ENCODE peak calls at places on chromosomes 11 and 22, in seven cellular contexts. One of them, this sample, is unnamed.

GRCh38 chr11:97722721-97723120 is 1298.0 kb upstream of the CNTN5 start:
- DNase-seq in A549: no peak
- DNase-seq in right lobe of liver: no peak
- DNase-seq in uterus: no peak
- DNase-seq in Caco-2: no peak
- DNase-seq in psoas muscle: no peak
- DNase-seq in heart left ventricle: no peak
- DNase-seq in this sample: no peak

GRCh38 chr11:86447763-86448480 is 73.2 kb downstream of the CCDC81 start:
- DNase-seq in uterus: no peak
- DNase-seq in A549: no peak
- DNase-seq in heart left ventricle: no peak
- DNase-seq in psoas muscle: no peak
- DNase-seq in Caco-2: no peak
- DNase-seq in right lobe of liver: no peak
- DNase-seq in this sample: peak

GRCh38 chr11:120064341-120064740 is 73.6 kb downstream of the TRIM29 start:
- DNase-seq in psoas muscle: no peak
- DNase-seq in uterus: no peak
- DNase-seq in Caco-2: no peak
- DNase-seq in right lobe of liver: no peak
- DNase-seq in heart left ventricle: no peak
- DNase-seq in A549: no peak
- DNase-seq in this sample: no peak

GRCh38 chr11:134561348-134561720 is 149.3 kb upstream of the B3GAT1 start:
- DNase-seq in psoas muscle: no peak
- DNase-seq in uterus: no peak
- DNase-seq in right lobe of liver: peak
- DNase-seq in A549: no peak
- DNase-seq in heart left ventricle: no peak
- DNase-seq in Caco-2: peak
- DNase-seq in this sample: no peak

GRCh38 chr22:30245985-30246901 is at the start of gene LIF:
- DNase-seq in heart left ventricle: no peak
- DNase-seq in right lobe of liver: no peak
- DNase-seq in A549: no peak
- DNase-seq in psoas muscle: no peak
- DNase-seq in uterus: no peak
- DNase-seq in Caco-2: no peak
- DNase-seq in this sample: peak

GRCh38 chr11:112831969-112832368 is 129.3 kb upstream of the NCAM1 start:
- DNase-seq in uterus: no peak
- DNase-seq in Caco-2: no peak
- DNase-seq in psoas muscle: no peak
- DNase-seq in A549: no peak
- DNase-seq in right lobe of liver: no peak
- DNase-seq in heart left ventricle: no peak
- DNase-seq in this sample: no peak

GRCh38 chr11:115325523-115325922 is 178.7 kb downstream of the CADM1 start:
- DNase-seq in psoas muscle: no peak
- DNase-seq in uterus: no peak
- DNase-seq in heart left ventricle: no peak
- DNase-seq in Caco-2: no peak
- DNase-seq in A549: no peak
- DNase-seq in right lobe of liver: no peak
- DNase-seq in this sample: no peak

GRCh38 chr11:107042748-107043147 is 24.5 kb upstream of the GUCY1A2 start:
- DNase-seq in Caco-2: no peak
- DNase-seq in A549: no peak
- DNase-seq in right lobe of liver: no peak
- DNase-seq in uterus: no peak
- DNase-seq in heart left ventricle: no peak
- DNase-seq in psoas muscle: no peak
- DNase-seq in this sample: no peak

GRCh38 chr11:134819026-134819425 is 407.0 kb upstream of the B3GAT1 start:
- DNase-seq in uterus: no peak
- DNase-seq in heart left ventricle: no peak
- DNase-seq in psoas muscle: no peak
- DNase-seq in right lobe of liver: no peak
- DNase-seq in A549: no peak
- DNase-seq in Caco-2: peak
- DNase-seq in this sample: no peak

GRCh38 chr22:50705219-50705691 is 32.6 kb downstream of the SHANK3 start:
- DNase-seq in A549: no peak
- DNase-seq in uterus: peak
- DNase-seq in Caco-2: no peak
- DNase-seq in heart left ventricle: peak
- DNase-seq in right lobe of liver: peak
- DNase-seq in psoas muscle: peak
- DNase-seq in this sample: no peak

DNA sequence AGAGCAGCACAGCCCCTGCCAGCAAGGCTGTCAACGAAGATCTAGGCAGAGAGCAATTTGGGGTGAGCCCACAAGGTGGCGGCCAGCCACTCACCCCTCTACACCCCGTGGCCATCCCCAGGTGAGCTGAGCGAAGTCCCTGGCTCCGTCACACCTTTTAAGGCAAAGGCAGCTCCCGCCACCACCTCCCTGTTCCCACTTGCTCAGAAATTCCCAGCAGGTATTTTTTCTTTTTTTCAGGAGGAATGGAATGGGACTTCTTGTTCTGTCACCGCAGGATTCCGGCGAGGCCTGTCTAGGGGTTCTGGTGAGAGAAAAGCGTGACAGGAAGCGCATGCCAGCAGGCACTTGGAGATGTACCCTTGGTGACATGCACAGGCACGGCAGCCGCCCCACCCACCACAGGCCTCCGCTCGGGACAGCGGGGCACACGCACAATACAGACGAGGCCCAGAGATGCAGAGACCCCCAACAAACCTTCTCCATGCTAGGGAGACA is 10.0 kb downstream of the RPL3 start:
- DNase-seq in psoas muscle: no peak
- DNase-seq in Caco-2: no peak
- DNase-seq in uterus: no peak
- DNase-seq in right lobe of liver: no peak
- DNase-seq in heart left ventricle: no peak
- DNase-seq in A549: no peak
- DNase-seq in this sample: no peak
- TF ChIP-seq CTCF in psoas muscle: no peak
- TF ChIP-seq CTCF in Caco-2: peak
- TF ChIP-seq CTCF in uterus: no peak
- TF ChIP-seq CTCF in right lobe of liver: no peak
- TF ChIP-seq CTCF in heart left ventricle: no peak
- TF ChIP-seq CTCF in A549: no peak
- TF ChIP-seq CTCF in this sample: peak

GRCh38 chr11:414333-414857 is 404 bp downstream of the SIGIRR start:
- DNase-seq in right lobe of liver: no peak
- DNase-seq in psoas muscle: peak
- DNase-seq in Caco-2: no peak
- DNase-seq in A549: no peak
- DNase-seq in uterus: no peak
- DNase-seq in heart left ventricle: peak
- DNase-seq in this sample: no peak

GRCh38 chr11:416051-416756 is 1.4 kb upstream of the SIGIRR start:
- DNase-seq in right lobe of liver: no peak
- DNase-seq in psoas muscle: no peak
- DNase-seq in heart left ventricle: peak
- DNase-seq in uterus: no peak
- DNase-seq in A549: no peak
- DNase-seq in Caco-2: no peak
- DNase-seq in this sample: no peak

GRCh38 chr11:417652-418342 is 3.0 kb upstream of the SIGIRR start:
- DNase-seq in heart left ventricle: peak
- DNase-seq in right lobe of liver: no peak
- DNase-seq in Caco-2: no peak
- DNase-seq in psoas muscle: no peak
- DNase-seq in uterus: no peak
- DNase-seq in A549: no peak
- DNase-seq in this sample: no peak

GRCh38 chr11:416757-417621 is 2.2 kb upstream of the SIGIRR start:
- DNase-seq in Caco-2: peak
- DNase-seq in right lobe of liver: no peak
- DNase-seq in heart left ventricle: peak
- DNase-seq in uterus: no peak
- DNase-seq in A549: no peak
- DNase-seq in psoas muscle: peak
- DNase-seq in this sample: peak

GRCh38 chr11:415640-416041 is 842 bp upstream of the SIGIRR start:
- DNase-seq in A549: no peak
- DNase-seq in uterus: no peak
- DNase-seq in right lobe of liver: no peak
- DNase-seq in heart left ventricle: peak
- DNase-seq in psoas muscle: no peak
- DNase-seq in Caco-2: no peak
- DNase-seq in this sample: no peak
- H3K4me3 ChIP-seq in A549: no peak
- H3K4me3 ChIP-seq in uterus: no peak
- H3K4me3 ChIP-seq in right lobe of liver: no peak
- H3K4me3 ChIP-seq in heart left ventricle: peak
- H3K4me3 ChIP-seq in psoas muscle: peak
- H3K4me3 ChIP-seq in Caco-2: peak
- H3K4me3 ChIP-seq in this sample: no peak

DNA sequence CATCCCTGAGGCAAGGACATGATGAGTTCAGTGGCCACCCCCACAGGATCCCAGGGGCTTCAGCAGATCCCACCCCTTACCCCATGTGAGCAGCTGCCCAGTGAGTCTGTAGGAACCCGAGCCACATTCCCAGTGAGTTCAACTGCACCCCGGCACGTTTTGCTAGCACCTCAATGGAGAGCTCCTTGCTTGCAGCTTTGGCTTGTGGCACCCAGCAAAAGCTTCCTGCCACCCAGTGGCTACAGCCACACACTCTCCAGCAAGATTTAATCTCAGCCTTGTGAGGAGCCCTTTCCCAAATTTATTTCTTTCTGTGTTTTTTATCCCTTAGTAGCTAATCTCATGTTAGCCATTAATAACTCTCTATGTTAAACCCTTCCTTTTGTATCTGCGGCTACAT is 4.0 kb downstream of the SAA1 start:
- DNase-seq in uterus: no peak
- DNase-seq in psoas muscle: no peak
- DNase-seq in right lobe of liver: no peak
- DNase-seq in A549: no peak
- DNase-seq in heart left ventricle: no peak
- DNase-seq in Caco-2: no peak
- DNase-seq in this sample: no peak
- TF ChIP-seq CTCF in uterus: no peak
- TF ChIP-seq CTCF in psoas muscle: no peak
- TF ChIP-seq CTCF in right lobe of liver: peak
- TF ChIP-seq CTCF in A549: no peak
- TF ChIP-seq CTCF in heart left ventricle: no peak
- TF ChIP-seq CTCF in Caco-2: no peak
- TF ChIP-seq CTCF in this sample: peak

DNA sequence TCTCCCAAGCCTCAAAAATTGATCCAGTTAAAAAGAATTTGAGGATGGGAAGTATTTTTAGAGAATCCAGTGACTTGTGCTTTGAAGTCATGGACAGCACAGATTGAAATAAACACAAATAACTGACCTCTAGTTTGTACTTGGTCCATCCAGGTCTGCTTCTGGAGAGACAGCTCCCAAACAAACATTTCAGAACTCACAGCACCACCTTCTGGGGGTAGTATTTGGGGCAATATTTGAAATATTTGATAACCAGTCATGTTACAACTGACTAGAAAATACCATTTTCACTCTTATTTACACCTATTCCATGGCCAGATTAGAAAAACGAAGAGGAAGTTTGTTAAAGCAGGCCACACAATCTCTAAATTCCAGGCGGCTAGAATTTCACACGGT is 56.2 kb downstream of the CTSC start:
- DNase-seq in A549: no peak
- DNase-seq in right lobe of liver: no peak
- DNase-seq in heart left ventricle: no peak
- DNase-seq in psoas muscle: no peak
- DNase-seq in Caco-2: no peak
- DNase-seq in uterus: no peak
- DNase-seq in this sample: no peak
- H3K4me3 ChIP-seq in A549: no peak
- H3K4me3 ChIP-seq in right lobe of liver: no peak
- H3K4me3 ChIP-seq in heart left ventricle: no peak
- H3K4me3 ChIP-seq in psoas muscle: no peak
- H3K4me3 ChIP-seq in Caco-2: no peak
- H3K4me3 ChIP-seq in uterus: no peak
- H3K4me3 ChIP-seq in this sample: no peak

GRCh38 chr11:124071622-124071948 is 30.5 kb upstream of the OR10G7 start:
- DNase-seq in heart left ventricle: no peak
- DNase-seq in right lobe of liver: no peak
- DNase-seq in uterus: no peak
- DNase-seq in psoas muscle: no peak
- DNase-seq in Caco-2: no peak
- DNase-seq in A549: no peak
- DNase-seq in this sample: no peak
- TF ChIP-seq CTCF in heart left ventricle: no peak
- TF ChIP-seq CTCF in right lobe of liver: no peak
- TF ChIP-seq CTCF in uterus: no peak
- TF ChIP-seq CTCF in psoas muscle: no peak
- TF ChIP-seq CTCF in Caco-2: no peak
- TF ChIP-seq CTCF in A549: no peak
- TF ChIP-seq CTCF in this sample: no peak